ENCODE peak calls at places on chromosome 5, in ten cellular contexts. R, F, Z, P, G, T, L, Y, V and J are unnamed samples.

GRCh38 chr5:113692466-113693204 is 179.1 kb downstream of the YTHDC2 start:
- DNase-seq in R (no peak), F (no peak), Z (no peak), P (no peak), G (no peak), T (no peak), L (no peak), Y (no peak), V (no peak), J (no peak)

GRCh38 chr5:108686676-108687075 is 61.0 kb upstream of the FER start:
- DNase-seq in R (no peak), F (no peak), Z (no peak), P (no peak), G (no peak), T (no peak), L (no peak), Y (no peak), V (no peak), J (no peak)

GRCh38 chr5:107604990-107605389 is 65.7 kb downstream of the EFNA5 start:
- DNase-seq in R (no peak), F (peak), Z (no peak), P (no peak), G (no peak), T (no peak), L (no peak), Y (no peak), V (peak), J (no peak)

GRCh38 chr5:55451976-55452375 is 82.8 kb downstream of the PLPP1 start:
- DNase-seq in R (no peak), F (no peak), Z (no peak), P (no peak), G (no peak), T (no peak), L (no peak), Y (no peak), V (no peak), J (no peak)

GRCh38 chr5:11247224-11247623 is 486.2 kb upstream of the DAP start:
- DNase-seq in R (no peak), F (no peak), Z (no peak), P (no peak), G (no peak), T (no peak), L (no peak), Y (no peak), V (no peak), J (no peak)

GRCh38 chr5:56851258-56851941 is 36.1 kb downstream of the MAP3K1 start:
- DNase-seq in R (no peak), F (no peak), Z (no peak), P (no peak), G (no peak), T (no peak), L (no peak), Y (no peak), V (peak), J (no peak)

GRCh38 chr5:5252106-5252505 is 112.0 kb downstream of the ADAMTS16 start:
- DNase-seq in R (no peak), F (no peak), Z (no peak), P (no peak), G (no peak), T (no peak), L (no peak), Y (no peak), V (no peak), J (no peak)

GRCh38 chr5:65801332-65801731 is 79.3 kb downstream of the NLN start:
- DNase-seq in R (peak), F (peak), Z (no peak), P (no peak), G (no peak), T (no peak), L (no peak), Y (no peak), V (no peak), J (no peak)

GRCh38 chr5:103445426-103446035 is 117.1 kb downstream of the NUDT12 start:
- DNase-seq in R (no peak), F (no peak), Z (no peak), P (no peak), G (no peak), T (no peak), L (no peak), Y (no peak), V (no peak), J (no peak)

GRCh38 chr5:140205216-140205615 is 30.2 kb downstream of the CYSTM1 start:
- DNase-seq in R (no peak), F (peak), Z (no peak), P (no peak), G (no peak), T (no peak), L (no peak), Y (no peak), V (no peak), J (peak)

GRCh38 chr5:72163349-72163983 is 56.2 kb downstream of the MAP1B start:
- DNase-seq in R (no peak), F (no peak), Z (no peak), P (no peak), G (no peak), T (no peak), L (no peak), Y (no peak), V (no peak), J (no peak)

GRCh38 chr5:174752121-174752520 is 27.7 kb downstream of the MSX2 start:
- DNase-seq in R (no peak), F (no peak), Z (no peak), P (no peak), G (no peak), T (no peak), L (no peak), Y (no peak), V (no peak), J (no peak)

GRCh38 chr5:36240779-36241635 is 718 bp downstream of the NADK2 start:
- DNase-seq in R (peak), F (peak), Z (peak), P (peak), G (peak), T (peak), L (peak), Y (peak), V (peak), J (no peak)

GRCh38 chr5:180718810-180719453 is 20.9 kb downstream of the OR2Y1 start:
- DNase-seq in R (peak), F (peak), Z (peak), P (no peak), G (peak), T (peak), L (peak), Y (no peak), V (peak), J (peak)

GRCh38 chr5:77167695-77168111 is 42.8 kb upstream of the PDE8B start:
- DNase-seq in R (peak), F (peak), Z (peak), P (no peak), G (no peak), T (peak), L (no peak), Y (no peak), V (peak), J (no peak)

GRCh38 chr5:53937467-53937866 is 372.9 kb downstream of the ARL15 start:
- DNase-seq in R (no peak), F (no peak), Z (no peak), P (no peak), G (no peak), T (no peak), L (no peak), Y (no peak), V (no peak), J (no peak)

GRCh38 chr5:8756498-8757084 is 789.3 kb downstream of the SEMA5A start:
- DNase-seq in R (peak), F (peak), Z (peak), P (no peak), G (peak), T (peak), L (no peak), Y (no peak), V (peak), J (peak)

GRCh38 chr5:78765756-78766411 is 117.3 kb upstream of the LHFPL2 start:
- DNase-seq in R (no peak), F (no peak), Z (no peak), P (no peak), G (no peak), T (no peak), L (no peak), Y (no peak), V (no peak), J (no peak)

GRCh38 chr5:142653321-142653720 is 32.6 kb downstream of the FGF1 start:
- DNase-seq in R (no peak), F (no peak), Z (no peak), P (no peak), G (no peak), T (no peak), L (no peak), Y (no peak), V (no peak), J (no peak)